ENCODE peak calls at places on chromosomes 12 and 14, in four cellular contexts. B is RWPE2; O is natural killer cell treated with Interleukin-12 subunit alpha and Interleukin-12 subunit beta and Interleukin-15 and Interleukin-18, amount 100 ng/mL, for 72 hours; E is right cardiac atrium. C is an unnamed sample.
A peak's percentile ranks its signal among the peaks of the same experiment; 100 is the strongest.

GRCh38 chr14:94897092-94897491 is 127.2 kb upstream of the GSC start:
- ATAC-seq in O (no peak), E (peak; percentile 52), B (peak; percentile 58), C (no peak)

GRCh38 chr14:103581954-103582703 is 19.4 kb downstream of the COA8 start:
- ATAC-seq in E (peak; percentile 38), O (no peak), B (peak; percentile 88), C (no peak)

GRCh38 chr12:4434721-4435425 is 10.7 kb downstream of the FGF6 start:
- ATAC-seq in B (no peak), O (no peak), E (no peak), C (no peak)

GRCh38 chr12:122111070-122111750 is 32.7 kb downstream of the MLXIP start:
- ATAC-seq in B (peak; percentile 81), E (no peak), O (no peak), C (no peak)

GRCh38 chr12:56374726-56375597 is 12.3 kb upstream of the APOF start:
- ATAC-seq in E (peak; percentile 89), B (no peak), O (no peak), C (no peak)

GRCh38 chr12:110670161-110670701 is 18.7 kb downstream of the HVCN1 start:
- ATAC-seq in E (no peak), O (no peak), B (no peak), C (peak; percentile 81)

GRCh38 chr12:700061-700460 is 36.8 kb upstream of the NINJ2 start:
- ATAC-seq in E (no peak), O (no peak), B (no peak), C (no peak)

GRCh38 chr12:89372584-89373370 is 20.5 kb upstream of the DUSP6 start:
- ATAC-seq in E (peak; percentile 41), O (no peak), B (no peak), C (no peak)

GRCh38 chr14:92348154-92348553 is 25.2 kb downstream of the SLC24A4 start:
- ATAC-seq in E (no peak), B (peak; percentile 63), O (no peak), C (no peak)

GRCh38 chr14:71289536-71289935 is 382.3 kb downstream of the PCNX1 start:
- ATAC-seq in E (no peak), B (no peak), O (peak; percentile 74), C (peak; percentile 31)

GRCh38 chr14:47917344-47917954 is 242.0 kb upstream of the MDGA2 start:
- ATAC-seq in B (no peak), E (no peak), O (no peak), C (no peak)

GRCh38 chr12:100733817-100734593 is 60.6 kb upstream of the ANO4 start:
- ATAC-seq in O (no peak), E (no peak), B (peak; percentile 64), C (no peak)

GRCh38 chr12:6167327-6168280 is 32.6 kb upstream of the CD9 start:
- ATAC-seq in O (peak; percentile 92), E (peak; percentile 87), B (peak; percentile 88), C (peak; percentile 93)

GRCh38 chr14:65167072-65167645 is 64.8 kb upstream of the MAX start:
- ATAC-seq in B (no peak), E (no peak), O (peak; percentile 46), C (no peak)

GRCh38 chr14:39090548-39091111 is 12.4 kb downstream of the SEC23A start:
- ATAC-seq in B (no peak), O (no peak), E (no peak), C (no peak)

GRCh38 chr12:95239216-95239615 is 21.6 kb downstream of the VEZT start:
- ATAC-seq in O (no peak), E (no peak), B (no peak), C (no peak)

GRCh38 chr12:111155020-111155419 is 213.9 kb downstream of the PHETA1 start:
- ATAC-seq in O (no peak), B (no peak), E (no peak), C (no peak)

GRCh38 chr12:110785240-110785639 is 42.5 kb upstream of the PPP1CC start:
- ATAC-seq in O (no peak), B (no peak), E (no peak), C (no peak)

GRCh38 chr12:104664368-104664767 is 207.6 kb downstream of the CHST11 start:
- ATAC-seq in B (no peak), O (no peak), E (no peak), C (no peak)

GRCh38 chr12:55652352-55652751 is 15.7 kb downstream of the OR10P1 start:
- ATAC-seq in O (peak; percentile 74), E (no peak), B (no peak), C (peak; percentile 90)

GRCh38 chr12:54404061-54405004 is 14.7 kb downstream of the ITGA5 start:
- ATAC-seq in O (no peak), B (no peak), E (no peak), C (no peak)

C was measured in activated T-helper 17 cell treated with anti-CD3 and anti-CD28 coated beads, Interleukin-2, amount 50 U/mL, for 72 hours.